ENCODE peak calls at places on chromosomes 7 and 10, in four cellular contexts. One of them, this sample, is unnamed.

GRCh38 chr10:17536221-17536620 is 81.0 kb downstream of the HACD1 start:
- DNase-seq in body of pancreas: no peak
- DNase-seq in AG04450: no peak
- DNase-seq in breast epithelium: no peak
- DNase-seq in this sample: peak; percentile 19

GRCh38 chr7:155984609-155985405 is 172.5 kb upstream of the SHH start:
- DNase-seq in AG04450: no peak
- DNase-seq in breast epithelium: peak; percentile 20
- DNase-seq in body of pancreas: no peak
- DNase-seq in this sample: no peak

GRCh38 chr10:32065871-32066270 is 9.6 kb upstream of the KIF5B start:
- DNase-seq in AG04450: no peak
- DNase-seq in breast epithelium: no peak
- DNase-seq in body of pancreas: no peak
- DNase-seq in this sample: no peak

GRCh38 chr10:72764151-72764550 is 72.2 kb downstream of the MCU start:
- DNase-seq in body of pancreas: no peak
- DNase-seq in breast epithelium: no peak
- DNase-seq in AG04450: peak; percentile 76
- DNase-seq in this sample: no peak

GRCh38 chr7:68442931-68443631 is 1155.2 kb upstream of the AUTS2 start:
- DNase-seq in AG04450: no peak
- DNase-seq in breast epithelium: no peak
- DNase-seq in body of pancreas: no peak
- DNase-seq in this sample: no peak

GRCh38 chr10:96794786-96795733 is 37.0 kb upstream of the LCOR start:
- DNase-seq in body of pancreas: no peak
- DNase-seq in AG04450: no peak
- DNase-seq in breast epithelium: no peak
- DNase-seq in this sample: no peak

GRCh38 chr7:139768249-139768824 is 9.5 kb downstream of the HIPK2 start:
- DNase-seq in breast epithelium: no peak
- DNase-seq in AG04450: no peak
- DNase-seq in body of pancreas: no peak
- DNase-seq in this sample: no peak

GRCh38 chr7:43856996-43857395 is 12.3 kb downstream of the MRPS24 start:
- DNase-seq in body of pancreas: no peak
- DNase-seq in breast epithelium: no peak
- DNase-seq in AG04450: no peak
- DNase-seq in this sample: no peak

GRCh38 chr7:40659231-40659630 is 524.4 kb downstream of the SUGCT start:
- DNase-seq in breast epithelium: no peak
- DNase-seq in AG04450: no peak
- DNase-seq in body of pancreas: no peak
- DNase-seq in this sample: no peak

GRCh38 chr7:30428586-30429530 is 49.7 kb downstream of the NOD1 start:
- DNase-seq in AG04450: no peak
- DNase-seq in body of pancreas: no peak
- DNase-seq in breast epithelium: no peak
- DNase-seq in this sample: peak; percentile 23

GRCh38 chr10:43219848-43220247 is 47.0 kb downstream of the RASGEF1A start:
- DNase-seq in body of pancreas: no peak
- DNase-seq in AG04450: no peak
- DNase-seq in breast epithelium: no peak
- DNase-seq in this sample: no peak

GRCh38 chr10:20100157-20100556 is 283.9 kb downstream of the PLXDC2 start:
- DNase-seq in AG04450: no peak
- DNase-seq in breast epithelium: no peak
- DNase-seq in body of pancreas: no peak
- DNase-seq in this sample: peak; percentile 54

GRCh38 chr10:86343761-86344160 is 22.8 kb downstream of the GRID1 start:
- DNase-seq in AG04450: no peak
- DNase-seq in breast epithelium: no peak
- DNase-seq in body of pancreas: no peak
- DNase-seq in this sample: no peak

GRCh38 chr10:106705576-106706526 is 458.7 kb downstream of the SORCS1 start:
- DNase-seq in breast epithelium: no peak
- DNase-seq in AG04450: peak; percentile 2
- DNase-seq in body of pancreas: peak; percentile 71
- DNase-seq in this sample: peak; percentile 81

GRCh38 chr10:44801383-44802327 is 109.5 kb upstream of the TMEM72 start:
- DNase-seq in breast epithelium: peak; percentile 74
- DNase-seq in body of pancreas: peak; percentile 99
- DNase-seq in AG04450: peak; percentile 82
- DNase-seq in this sample: peak; percentile 68

GRCh38 chr7:137609500-137609899 is 237.3 kb downstream of the DGKI start:
- DNase-seq in breast epithelium: no peak
- DNase-seq in AG04450: no peak
- DNase-seq in body of pancreas: no peak
- DNase-seq in this sample: no peak

GRCh38 chr10:101601541-101601940 is 13.4 kb downstream of the DPCD start:
- DNase-seq in breast epithelium: no peak
- DNase-seq in body of pancreas: peak; percentile 38
- DNase-seq in AG04450: no peak
- DNase-seq in this sample: no peak

GRCh38 chr7:79298145-79298760 is 155.2 kb downstream of the MAGI2 start:
- DNase-seq in AG04450: peak; percentile 45
- DNase-seq in body of pancreas: peak; percentile 15
- DNase-seq in breast epithelium: no peak
- DNase-seq in this sample: peak; percentile 55

GRCh38 chr7:130363156-130363847 is 17.0 kb upstream of the CPA1 start:
- DNase-seq in body of pancreas: no peak
- DNase-seq in breast epithelium: peak; percentile 60
- DNase-seq in AG04450: peak; percentile 85
- DNase-seq in this sample: no peak

GRCh38 chr7:122380993-122381392 is 76.4 kb upstream of the FEZF1 start:
- DNase-seq in body of pancreas: no peak
- DNase-seq in AG04450: no peak
- DNase-seq in breast epithelium: no peak
- DNase-seq in this sample: peak; percentile 23

GRCh38 chr10:103739039-103739764 is 116.2 kb downstream of the SH3PXD2A start:
- DNase-seq in body of pancreas: peak; percentile 41
- DNase-seq in breast epithelium: no peak
- DNase-seq in AG04450: peak; percentile 93
- DNase-seq in this sample: no peak

GRCh38 chr7:64849250-64849923 is 53.7 kb upstream of the ZNF273 start:
- DNase-seq in breast epithelium: no peak
- DNase-seq in body of pancreas: no peak
- DNase-seq in AG04450: no peak
- DNase-seq in this sample: peak; percentile 34

GRCh38 chr10:80670774-80671173 is 133.1 kb downstream of the SH2D4B start:
- DNase-seq in AG04450: no peak
- DNase-seq in breast epithelium: no peak
- DNase-seq in body of pancreas: no peak
- DNase-seq in this sample: no peak

GRCh38 chr10:80674809-80675208 is 137.1 kb downstream of the SH2D4B start:
- DNase-seq in breast epithelium: no peak
- DNase-seq in body of pancreas: no peak
- DNase-seq in AG04450: no peak
- DNase-seq in this sample: no peak

GRCh38 chr10:80669485-80669884 is 131.8 kb downstream of the SH2D4B start:
- DNase-seq in breast epithelium: no peak
- DNase-seq in body of pancreas: no peak
- DNase-seq in AG04450: no peak
- DNase-seq in this sample: no peak

GRCh38 chr10:80671847-80672246 is 134.1 kb downstream of the SH2D4B start:
- DNase-seq in breast epithelium: no peak
- DNase-seq in AG04450: no peak
- DNase-seq in body of pancreas: no peak
- DNase-seq in this sample: no peak
- H3K27ac ChIP-seq in breast epithelium: no peak overlapping the region
- H3K27ac ChIP-seq in AG04450: no peak overlapping the region
- H3K27ac ChIP-seq in body of pancreas: no peak overlapping the region
- H3K27ac ChIP-seq in this sample: no peak overlapping the region

GRCh38 chr10:35394934-35395333 is 58.6 kb downstream of the CCNY start:
- DNase-seq in AG04450: no peak
- DNase-seq in breast epithelium: no peak
- DNase-seq in body of pancreas: no peak
- DNase-seq in this sample: no peak
- TF ChIP-seq CTCF in AG04450: no peak
- TF ChIP-seq CTCF in breast epithelium: no peak
- TF ChIP-seq CTCF in body of pancreas: no peak
- TF ChIP-seq CTCF in this sample: no peak

GRCh38 chr10:14757394-14757793 is 17.3 kb downstream of the FAM107B start:
- DNase-seq in breast epithelium: no peak
- DNase-seq in AG04450: no peak
- DNase-seq in body of pancreas: no peak
- DNase-seq in this sample: no peak
- H3K4me3 ChIP-seq in breast epithelium: no peak overlapping the region
- H3K4me3 ChIP-seq in AG04450: no peak overlapping the region
- H3K4me3 ChIP-seq in body of pancreas: no peak overlapping the region
- H3K4me3 ChIP-seq in this sample: no peak overlapping the region

DNA sequence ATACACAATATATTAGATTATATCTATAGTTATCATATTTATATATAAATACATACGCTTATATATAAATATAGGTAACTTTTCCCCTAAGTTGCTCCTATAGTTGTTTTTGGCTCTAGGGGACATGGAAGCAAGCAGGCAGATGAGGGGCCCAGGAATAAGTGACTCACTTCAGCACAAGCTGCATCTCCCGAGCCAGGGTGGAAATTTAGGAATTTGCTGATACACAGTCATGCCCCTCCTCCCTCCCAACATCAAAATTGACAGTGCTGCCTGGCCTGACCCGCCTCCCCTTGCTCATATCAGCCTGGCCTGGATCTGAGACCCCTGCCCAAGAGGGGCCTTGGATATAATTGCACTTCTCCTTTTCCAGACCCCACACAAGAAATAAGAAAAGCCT is 33.8 kb downstream of the MKI67 start:
- DNase-seq in body of pancreas: no peak
- DNase-seq in AG04450: no peak
- DNase-seq in breast epithelium: no peak
- DNase-seq in this sample: no peak
- H3K27ac ChIP-seq in body of pancreas: no peak overlapping the region
- H3K27ac ChIP-seq in AG04450: no peak overlapping the region
- H3K27ac ChIP-seq in breast epithelium: no peak overlapping the region
- H3K27ac ChIP-seq in this sample: no peak overlapping the region

DNA sequence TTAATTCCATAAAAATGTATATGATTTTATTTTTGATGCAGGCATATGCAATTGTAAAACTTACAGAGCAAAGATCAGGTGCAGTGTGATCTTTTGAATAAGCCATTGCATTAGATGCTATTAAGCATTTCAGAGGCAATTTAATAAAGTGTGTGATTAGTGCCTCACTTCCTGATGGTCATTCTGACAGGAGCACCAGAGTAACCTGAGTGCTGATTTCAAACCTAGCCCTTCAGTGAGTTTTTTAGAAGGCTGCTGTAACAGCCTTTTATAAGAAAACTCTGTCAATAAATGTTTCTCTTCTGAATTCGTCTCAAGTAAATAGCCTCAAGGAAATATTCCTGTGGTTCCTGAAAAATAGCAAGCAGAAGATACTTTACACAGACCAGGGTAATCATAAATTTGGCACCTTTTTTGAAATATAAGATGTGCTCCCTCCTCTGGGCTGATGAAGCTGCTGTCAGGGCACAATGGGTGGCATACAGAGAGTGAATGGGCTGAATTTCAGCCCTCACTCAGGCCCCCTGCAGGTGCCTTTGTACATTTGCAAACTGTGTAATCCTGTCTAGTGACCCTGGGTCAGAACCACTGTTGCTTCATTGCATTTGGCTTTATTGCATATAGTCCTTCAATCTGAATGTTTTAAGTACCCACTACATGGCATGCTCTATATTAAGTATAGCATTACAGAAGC is 193.7 kb upstream of the CSTF2T start:
- DNase-seq in breast epithelium: no peak
- DNase-seq in AG04450: no peak
- DNase-seq in body of pancreas: peak; percentile 8
- DNase-seq in this sample: peak; percentile 4
- TF ChIP-seq CTCF in breast epithelium: no peak
- TF ChIP-seq CTCF in AG04450: no peak
- TF ChIP-seq CTCF in body of pancreas: peak; percentile 20
- TF ChIP-seq CTCF in this sample: peak; percentile 18

GRCh38 chr10:7942311-7942710 is 112.2 kb upstream of the GATA3 start:
- DNase-seq in breast epithelium: no peak
- DNase-seq in body of pancreas: no peak
- DNase-seq in AG04450: no peak
- DNase-seq in this sample: no peak
- H3K4me3 ChIP-seq in breast epithelium: no peak overlapping the region
- H3K4me3 ChIP-seq in body of pancreas: no peak overlapping the region
- H3K4me3 ChIP-seq in AG04450: no peak overlapping the region
- H3K4me3 ChIP-seq in this sample: no peak overlapping the region

GRCh38 chr7:41870017-41870416 is 167.1 kb upstream of the INHBA start:
- DNase-seq in body of pancreas: no peak
- DNase-seq in AG04450: no peak
- DNase-seq in breast epithelium: no peak
- DNase-seq in this sample: no peak

GRCh38 chr7:41869091-41869490 is 166.2 kb upstream of the INHBA start:
- DNase-seq in AG04450: no peak
- DNase-seq in breast epithelium: no peak
- DNase-seq in body of pancreas: no peak
- DNase-seq in this sample: no peak

GRCh38 chr7:41870505-41871138 is 167.7 kb upstream of the INHBA start:
- DNase-seq in AG04450: no peak
- DNase-seq in breast epithelium: no peak
- DNase-seq in body of pancreas: no peak
- DNase-seq in this sample: no peak

GRCh38 chr7:41867639-41868038 is 164.7 kb upstream of the INHBA start:
- DNase-seq in breast epithelium: no peak
- DNase-seq in body of pancreas: no peak
- DNase-seq in AG04450: no peak
- DNase-seq in this sample: no peak

DNA sequence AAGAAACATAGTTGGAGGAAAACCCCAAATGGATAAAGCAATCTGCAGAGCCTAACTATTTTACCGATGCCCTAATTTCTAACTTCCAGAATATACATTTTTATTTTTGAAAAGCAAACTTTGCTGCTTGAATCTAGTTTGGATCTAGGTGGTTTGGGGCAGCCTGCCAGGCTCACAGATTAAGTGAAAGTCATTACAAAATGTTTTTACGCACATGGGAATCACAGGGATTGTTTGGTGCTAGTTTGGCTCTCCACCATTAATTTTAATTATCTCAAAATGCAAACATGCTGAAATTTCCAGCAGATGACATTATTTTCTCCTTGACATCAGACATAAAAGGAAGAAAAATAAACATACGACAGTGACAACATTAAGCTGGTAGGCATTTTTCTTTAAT is 166.7 kb upstream of the INHBA start:
- DNase-seq in breast epithelium: no peak
- DNase-seq in AG04450: no peak
- DNase-seq in body of pancreas: no peak
- DNase-seq in this sample: no peak
- H3K27ac ChIP-seq in breast epithelium: peak overlapping the region; percentile 12
- H3K27ac ChIP-seq in AG04450: peak overlapping the region; percentile 43
- H3K27ac ChIP-seq in body of pancreas: no peak overlapping the region
- H3K27ac ChIP-seq in this sample: peak overlapping the region; percentile 42

GRCh38 chr7:22854158-22855048 is 31.8 kb upstream of the TOMM7 start:
- DNase-seq in breast epithelium: peak; percentile 66
- DNase-seq in AG04450: no peak
- DNase-seq in body of pancreas: peak; percentile 91
- DNase-seq in this sample: peak; percentile 88
- TF ChIP-seq CTCF in breast epithelium: no peak
- TF ChIP-seq CTCF in AG04450: no peak
- TF ChIP-seq CTCF in body of pancreas: peak; percentile 18
- TF ChIP-seq CTCF in this sample: no peak